ENCODE peak calls at places on chromosomes 4 and X, in ten cellular contexts. W, S, G, N, F, Z, L, B, D and P are unnamed samples.
A peak's percentile ranks its signal among the peaks of the same experiment; 100 is the strongest.

GRCh38 chr4:138961687-138962086 is 53.9 kb upstream of the NOCT start:
- DNase-seq in W (no peak), S (no peak), G (no peak), N (no peak), F (peak; percentile 71), Z (no peak), L (no peak), B (no peak), D (no peak), P (no peak)

GRCh38 chrX:50838820-50839600 is 25.0 kb upstream of the SHROOM4 start:
- DNase-seq in W (no peak), S (peak; percentile 4), G (peak; percentile 29), N (no peak), F (peak; percentile 2), Z (no peak), L (no peak), B (peak; percentile 35), D (no peak), P (no peak)

GRCh38 chr4:147940144-147940543 is 208.3 kb downstream of the ARHGAP10 start:
- DNase-seq in W (no peak), S (peak; percentile 32), G (no peak), N (no peak), F (no peak), Z (no peak), L (no peak), B (no peak), D (no peak), P (no peak)

GRCh38 chr4:14078311-14078710 is 450.8 kb upstream of the BOD1L1 start:
- DNase-seq in W (no peak), S (no peak), G (no peak), N (no peak), F (no peak), Z (no peak), L (no peak), B (peak; percentile 68), D (no peak), P (no peak)

GRCh38 chr4:156803056-156803455 is 168.5 kb downstream of the PDGFC start:
- DNase-seq in W (no peak), S (no peak), G (no peak), N (no peak), F (peak; percentile 66), Z (peak; percentile 17), L (no peak), B (peak; percentile 58), D (no peak), P (no peak)

GRCh38 chrX:149950681-149951080 is 12.4 kb upstream of the EOLA2 start:
- DNase-seq in W (no peak), S (peak; percentile 21), G (no peak), N (no peak), F (peak; percentile 72), Z (peak; percentile 10), L (no peak), B (peak; percentile 63), D (no peak), P (no peak)

GRCh38 chrX:96688789-96689188 is 4.1 kb downstream of the DIAPH2 start:
- DNase-seq in W (no peak), S (no peak), G (no peak), N (no peak), F (no peak), Z (no peak), L (no peak), B (no peak), D (no peak), P (no peak)

GRCh38 chr4:112371361-112371760 is 74.2 kb downstream of the ALPK1 start:
- DNase-seq in W (no peak), S (no peak), G (no peak), N (no peak), F (no peak), Z (no peak), L (no peak), B (no peak), D (no peak), P (no peak)

GRCh38 chrX:150476183-150476699 is 92.2 kb upstream of the MTM1 start:
- DNase-seq in W (no peak), S (no peak), G (no peak), N (no peak), F (peak; percentile 91), Z (peak; percentile 11), L (no peak), B (peak; percentile 43), D (no peak), P (no peak)

GRCh38 chr4:74230902-74231499 is 73.1 kb downstream of the MTHFD2L start:
- DNase-seq in W (no peak), S (peak; percentile 11), G (peak; percentile 55), N (no peak), F (peak; percentile 43), Z (peak; percentile 79), L (no peak), B (peak; percentile 84), D (peak; percentile 74), P (peak; percentile 52)

GRCh38 chrX:134932528-134933217 is 58.1 kb upstream of the SMIM10 start:
- DNase-seq in W (no peak), S (no peak), G (no peak), N (no peak), F (peak; percentile 41), Z (no peak), L (no peak), B (peak; percentile 69), D (no peak), P (no peak)

GRCh38 chrX:21047034-21047455 is 327.2 kb upstream of the CNKSR2 start:
- DNase-seq in W (no peak), S (no peak), G (no peak), N (no peak), F (no peak), Z (no peak), L (no peak), B (no peak), D (no peak), P (no peak)

GRCh38 chr4:183504930-183505555 is at the start of gene ING2:
- DNase-seq in W (no peak), S (no peak), G (no peak), N (no peak), F (no peak), Z (no peak), L (no peak), B (peak; percentile 63), D (no peak), P (no peak)

GRCh38 chr4:14410469-14410868 is 591.8 kb upstream of the CPEB2 start:
- DNase-seq in W (no peak), S (no peak), G (peak; percentile 4), N (no peak), F (no peak), Z (no peak), L (no peak), B (no peak), D (no peak), P (no peak)

GRCh38 chr4:71267244-71267643 is 71.6 kb upstream of the SLC4A4 start:
- DNase-seq in W (no peak), S (no peak), G (no peak), N (no peak), F (no peak), Z (no peak), L (no peak), B (peak; percentile 39), D (no peak), P (no peak)

GRCh38 chr4:25807101-25807728 is 55.6 kb downstream of the SEL1L3 start:
- DNase-seq in W (no peak), S (no peak), G (no peak), N (no peak), F (no peak), Z (no peak), L (no peak), B (no peak), D (no peak), P (no peak)

GRCh38 chr4:45629717-45630116 is 494.1 kb downstream of the GABRG1 start:
- DNase-seq in W (no peak), S (no peak), G (no peak), N (no peak), F (peak; percentile 9), Z (no peak), L (no peak), B (no peak), D (no peak), P (no peak)
- H3K4me3 ChIP-seq in W (no peak overlapping the region), S (no peak overlapping the region), G (no peak overlapping the region), N (no peak overlapping the region), F (no peak overlapping the region), Z (no peak overlapping the region), L (no peak overlapping the region), B (no peak overlapping the region), D (no peak overlapping the region), P (no peak overlapping the region)

GRCh38 chr4:122758033-122758432 is 25.5 kb downstream of the BBS12 start:
- DNase-seq in W (no peak), S (no peak), G (no peak), N (no peak), F (peak; percentile 68), Z (no peak), L (no peak), B (peak; percentile 58), D (peak; percentile 29), P (no peak)
- H3K4me3 ChIP-seq in W (no peak overlapping the region), S (no peak overlapping the region), G (no peak overlapping the region), N (no peak overlapping the region), F (no peak overlapping the region), Z (no peak overlapping the region), L (no peak overlapping the region), B (no peak overlapping the region), D (no peak overlapping the region), P (no peak overlapping the region)

GRCh38 chrX:131289527-131289926 is 421 bp upstream of the IGSF1 start:
- DNase-seq in W (no peak), S (no peak), G (no peak), N (no peak), F (no peak), Z (no peak), L (no peak), B (no peak), D (no peak), P (no peak)
- H3K4me3 ChIP-seq in W (no peak overlapping the region), S (peak overlapping the region; percentile 41), G (no peak overlapping the region), N (no peak overlapping the region), F (no peak overlapping the region), Z (no peak overlapping the region), L (no peak overlapping the region), B (no peak overlapping the region), D (no peak overlapping the region), P (peak overlapping the region; percentile 27)

GRCh38 chr4:665381-665750 is 8.7 kb downstream of the ATP5ME start:
- DNase-seq in W (no peak), S (no peak), G (no peak), N (peak; percentile 42), F (no peak), Z (no peak), L (peak; percentile 64), B (no peak), D (peak; percentile 5), P (no peak)

GRCh38 chr4:663046-663437 is 11.0 kb downstream of the ATP5ME start:
- DNase-seq in W (no peak), S (no peak), G (no peak), N (no peak), F (no peak), Z (no peak), L (no peak), B (no peak), D (no peak), P (no peak)

GRCh38 chr4:661856-662761 is 12.0 kb downstream of the ATP5ME start:
- DNase-seq in W (no peak), S (no peak), G (no peak), N (peak; percentile 48), F (no peak), Z (no peak), L (peak; percentile 65), B (no peak), D (peak; percentile 4), P (no peak)

GRCh38 chr4:664713-665231 is 9.3 kb downstream of the ATP5ME start:
- DNase-seq in W (no peak), S (no peak), G (no peak), N (peak; percentile 39), F (no peak), Z (no peak), L (peak; percentile 58), B (no peak), D (no peak), P (no peak)

GRCh38 chr4:663438-664428 is 10.3 kb downstream of the ATP5ME start:
- DNase-seq in W (no peak), S (no peak), G (peak; percentile 55), N (peak; percentile 66), F (no peak), Z (no peak), L (peak; percentile 73), B (no peak), D (peak; percentile 71), P (peak; percentile 53)
- H3K4me3 ChIP-seq in W (peak overlapping the region; percentile 79), S (peak overlapping the region; percentile 71), G (no peak overlapping the region), N (peak overlapping the region; percentile 38), F (peak overlapping the region; percentile 47), Z (no peak overlapping the region), L (peak overlapping the region; percentile 39), B (no peak overlapping the region), D (peak overlapping the region; percentile 34), P (peak overlapping the region; percentile 67)